ENCODE peak calls at places on chromosomes 1 and 21, in six cellular contexts. One of them, this sample, is unnamed.
A peak's percentile ranks its signal among the peaks of the same experiment; 100 is the strongest.

GRCh38 chr1:2474933-2475371 is 1.1 kb upstream of the PLCH2 start:
- DNase-seq in right cardiac atrium: peak; percentile 61
- DNase-seq in tibial artery: no peak
- DNase-seq in tibial nerve: no peak
- DNase-seq in OCI-LY7: no peak
- DNase-seq in heart left ventricle: no peak
- DNase-seq in this sample: no peak

GRCh38 chr1:56320873-56321272 is 258.5 kb downstream of the PLPP3 start:
- DNase-seq in heart left ventricle: no peak
- DNase-seq in OCI-LY7: no peak
- DNase-seq in tibial nerve: no peak
- DNase-seq in right cardiac atrium: peak; percentile 70
- DNase-seq in tibial artery: no peak
- DNase-seq in this sample: no peak

GRCh38 chr1:229370601-229371021 is 27.8 kb upstream of the CCSAP start:
- DNase-seq in heart left ventricle: peak; percentile 91
- DNase-seq in right cardiac atrium: peak; percentile 86
- DNase-seq in OCI-LY7: no peak
- DNase-seq in tibial nerve: no peak
- DNase-seq in tibial artery: no peak
- DNase-seq in this sample: peak; percentile 92

GRCh38 chr1:204075890-204076837 is 3.2 kb downstream of the SOX13 start:
- DNase-seq in right cardiac atrium: no peak
- DNase-seq in OCI-LY7: no peak
- DNase-seq in tibial artery: no peak
- DNase-seq in heart left ventricle: no peak
- DNase-seq in tibial nerve: no peak
- DNase-seq in this sample: no peak

GRCh38 chr1:114956570-114956969 is 73.1 kb upstream of the TSHB start:
- DNase-seq in right cardiac atrium: no peak
- DNase-seq in OCI-LY7: no peak
- DNase-seq in tibial artery: no peak
- DNase-seq in heart left ventricle: no peak
- DNase-seq in tibial nerve: no peak
- DNase-seq in this sample: no peak

GRCh38 chr1:37682334-37682987 is 9.9 kb upstream of the CDCA8 start:
- DNase-seq in tibial artery: peak; percentile 74
- DNase-seq in OCI-LY7: peak; percentile 81
- DNase-seq in tibial nerve: peak; percentile 72
- DNase-seq in heart left ventricle: peak; percentile 69
- DNase-seq in right cardiac atrium: peak; percentile 84
- DNase-seq in this sample: peak; percentile 58

GRCh38 chr1:85580046-85580411 is 532 bp upstream of the CCN1 start:
- DNase-seq in heart left ventricle: peak; percentile 31
- DNase-seq in tibial nerve: no peak
- DNase-seq in right cardiac atrium: no peak
- DNase-seq in OCI-LY7: no peak
- DNase-seq in tibial artery: no peak
- DNase-seq in this sample: peak; percentile 59

GRCh38 chr1:156709743-156710489 is 4.5 kb upstream of the CRABP2 start:
- DNase-seq in heart left ventricle: peak; percentile 81
- DNase-seq in tibial artery: peak; percentile 79
- DNase-seq in OCI-LY7: no peak
- DNase-seq in tibial nerve: peak; percentile 50
- DNase-seq in right cardiac atrium: peak; percentile 91
- DNase-seq in this sample: peak; percentile 79

GRCh38 chr1:109248444-109248796 is 919 bp upstream of the CELSR2 start:
- DNase-seq in right cardiac atrium: no peak
- DNase-seq in tibial nerve: no peak
- DNase-seq in tibial artery: no peak
- DNase-seq in OCI-LY7: no peak
- DNase-seq in heart left ventricle: no peak
- DNase-seq in this sample: no peak

GRCh38 chr1:180156631-180157091 is 2.0 kb downstream of the QSOX1 start:
- DNase-seq in OCI-LY7: no peak
- DNase-seq in tibial artery: no peak
- DNase-seq in heart left ventricle: no peak
- DNase-seq in right cardiac atrium: no peak
- DNase-seq in tibial nerve: no peak
- DNase-seq in this sample: no peak

GRCh38 chr1:72281144-72281543 is 1.2 kb downstream of the NEGR1 start:
- DNase-seq in tibial nerve: no peak
- DNase-seq in OCI-LY7: no peak
- DNase-seq in right cardiac atrium: no peak
- DNase-seq in heart left ventricle: no peak
- DNase-seq in tibial artery: no peak
- DNase-seq in this sample: no peak

GRCh38 chr1:66652556-66652955 is 99.7 kb upstream of the DYNLT5 start:
- DNase-seq in right cardiac atrium: no peak
- DNase-seq in heart left ventricle: no peak
- DNase-seq in tibial artery: no peak
- DNase-seq in tibial nerve: no peak
- DNase-seq in OCI-LY7: no peak
- DNase-seq in this sample: no peak

GRCh38 chr1:31769720-31770390 is 5.7 kb upstream of the ADGRB2 start:
- DNase-seq in right cardiac atrium: peak; percentile 83
- DNase-seq in heart left ventricle: peak; percentile 85
- DNase-seq in tibial nerve: no peak
- DNase-seq in OCI-LY7: no peak
- DNase-seq in tibial artery: no peak
- DNase-seq in this sample: peak; percentile 57

GRCh38 chr21:42153746-42154145 is 65.2 kb upstream of the ABCG1 start:
- DNase-seq in tibial nerve: no peak
- DNase-seq in right cardiac atrium: no peak
- DNase-seq in tibial artery: no peak
- DNase-seq in OCI-LY7: no peak
- DNase-seq in heart left ventricle: no peak
- DNase-seq in this sample: no peak

GRCh38 chr1:185813401-185813979 is 79.3 kb downstream of the HMCN1 start:
- DNase-seq in heart left ventricle: no peak
- DNase-seq in right cardiac atrium: no peak
- DNase-seq in OCI-LY7: peak; percentile 52
- DNase-seq in tibial artery: no peak
- DNase-seq in tibial nerve: no peak
- DNase-seq in this sample: no peak

GRCh38 chr1:156444407-156445001 is 56.1 kb downstream of the MEF2D start:
- DNase-seq in tibial artery: no peak
- DNase-seq in tibial nerve: no peak
- DNase-seq in right cardiac atrium: no peak
- DNase-seq in heart left ventricle: no peak
- DNase-seq in OCI-LY7: peak; percentile 62
- DNase-seq in this sample: no peak

GRCh38 chr1:201648911-201649775 is 110.2 kb downstream of the NAV1 start:
- DNase-seq in right cardiac atrium: peak; percentile 75
- DNase-seq in tibial artery: no peak
- DNase-seq in OCI-LY7: no peak
- DNase-seq in heart left ventricle: peak; percentile 50
- DNase-seq in tibial nerve: no peak
- DNase-seq in this sample: peak; percentile 26

GRCh38 chr1:98177751-98178150 is 256.9 kb upstream of the DPYD start:
- DNase-seq in tibial artery: no peak
- DNase-seq in OCI-LY7: no peak
- DNase-seq in right cardiac atrium: no peak
- DNase-seq in tibial nerve: no peak
- DNase-seq in heart left ventricle: no peak
- DNase-seq in this sample: no peak

GRCh38 chr1:98176414-98176813 is 255.6 kb upstream of the DPYD start:
- DNase-seq in heart left ventricle: no peak
- DNase-seq in OCI-LY7: no peak
- DNase-seq in right cardiac atrium: no peak
- DNase-seq in tibial nerve: no peak
- DNase-seq in tibial artery: no peak
- DNase-seq in this sample: no peak

GRCh38 chr1:98172578-98172977 is 251.7 kb upstream of the DPYD start:
- DNase-seq in tibial artery: no peak
- DNase-seq in right cardiac atrium: no peak
- DNase-seq in OCI-LY7: no peak
- DNase-seq in heart left ventricle: no peak
- DNase-seq in tibial nerve: no peak
- DNase-seq in this sample: no peak

GRCh38 chr1:98172022-98172421 is 251.2 kb upstream of the DPYD start:
- DNase-seq in tibial artery: no peak
- DNase-seq in heart left ventricle: no peak
- DNase-seq in tibial nerve: no peak
- DNase-seq in right cardiac atrium: no peak
- DNase-seq in OCI-LY7: no peak
- DNase-seq in this sample: no peak
- H3K27ac ChIP-seq in tibial artery: no peak overlapping the region
- H3K27ac ChIP-seq in heart left ventricle: no peak overlapping the region
- H3K27ac ChIP-seq in tibial nerve: no peak overlapping the region
- H3K27ac ChIP-seq in right cardiac atrium: no peak overlapping the region
- H3K27ac ChIP-seq in OCI-LY7: no peak overlapping the region
- H3K27ac ChIP-seq in this sample: no peak overlapping the region

DNA sequence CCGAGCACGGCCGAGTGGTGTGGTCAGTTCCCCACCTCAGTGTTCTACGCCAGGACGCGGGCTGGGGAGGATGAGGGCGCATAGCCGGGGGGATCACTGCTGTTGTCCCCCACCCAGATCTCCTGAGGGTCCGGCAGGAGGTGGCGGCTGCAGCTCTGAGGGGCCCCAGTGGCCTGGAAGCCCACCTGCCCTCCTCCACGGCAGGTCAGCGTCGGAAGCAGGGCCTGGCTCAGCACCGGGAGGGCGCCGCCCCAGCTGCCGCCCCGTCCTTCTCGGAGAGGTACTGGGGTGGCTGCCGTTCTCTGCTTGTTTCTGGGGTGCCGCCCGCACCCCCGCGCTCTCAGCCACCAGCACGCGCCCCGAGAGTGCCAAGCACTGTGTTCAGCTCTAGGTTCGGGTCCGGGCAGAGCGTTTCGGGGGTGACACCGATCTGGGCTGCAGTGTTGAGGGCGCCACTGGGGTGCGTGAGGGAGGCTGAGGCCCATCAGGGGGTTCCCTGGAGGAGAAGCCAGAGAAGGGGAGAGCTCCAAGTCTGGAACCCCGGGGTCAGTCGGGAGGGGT is 17.4 kb downstream of the SAMD11 start:
- DNase-seq in right cardiac atrium: no peak
- DNase-seq in heart left ventricle: no peak
- DNase-seq in OCI-LY7: no peak
- DNase-seq in tibial artery: no peak
- DNase-seq in tibial nerve: no peak
- DNase-seq in this sample: no peak
- H3K4me3 ChIP-seq in right cardiac atrium: peak overlapping the region; percentile 43
- H3K4me3 ChIP-seq in heart left ventricle: peak overlapping the region; percentile 54
- H3K4me3 ChIP-seq in OCI-LY7: no peak overlapping the region
- H3K4me3 ChIP-seq in tibial artery: peak overlapping the region; percentile 57
- H3K4me3 ChIP-seq in tibial nerve: peak overlapping the region; percentile 46
- H3K4me3 ChIP-seq in this sample: peak overlapping the region; percentile 62

GRCh38 chr1:33361553-33362262 is 40.8 kb upstream of the A3GALT2 start:
- DNase-seq in right cardiac atrium: peak; percentile 65
- DNase-seq in tibial nerve: no peak
- DNase-seq in OCI-LY7: no peak
- DNase-seq in tibial artery: no peak
- DNase-seq in heart left ventricle: no peak
- DNase-seq in this sample: no peak

GRCh38 chr1:33365560-33365997 is 44.7 kb upstream of the A3GALT2 start:
- DNase-seq in OCI-LY7: no peak
- DNase-seq in tibial artery: peak; percentile 60
- DNase-seq in heart left ventricle: peak; percentile 81
- DNase-seq in tibial nerve: no peak
- DNase-seq in right cardiac atrium: peak; percentile 69
- DNase-seq in this sample: peak; percentile 63

GRCh38 chr1:33364578-33364945 is 43.7 kb upstream of the A3GALT2 start:
- DNase-seq in OCI-LY7: no peak
- DNase-seq in right cardiac atrium: no peak
- DNase-seq in heart left ventricle: no peak
- DNase-seq in tibial artery: no peak
- DNase-seq in tibial nerve: no peak
- DNase-seq in this sample: no peak

GRCh38 chr1:33360367-33360766 is 39.5 kb upstream of the A3GALT2 start:
- DNase-seq in tibial nerve: no peak
- DNase-seq in tibial artery: no peak
- DNase-seq in heart left ventricle: no peak
- DNase-seq in OCI-LY7: no peak
- DNase-seq in right cardiac atrium: no peak
- DNase-seq in this sample: no peak

GRCh38 chr1:33363470-33363861 is 42.6 kb upstream of the A3GALT2 start:
- DNase-seq in right cardiac atrium: no peak
- DNase-seq in tibial artery: no peak
- DNase-seq in OCI-LY7: no peak
- DNase-seq in heart left ventricle: no peak
- DNase-seq in tibial nerve: no peak
- DNase-seq in this sample: no peak
- H3K27ac ChIP-seq in right cardiac atrium: peak overlapping the region; percentile 65
- H3K27ac ChIP-seq in tibial artery: peak overlapping the region; percentile 87
- H3K27ac ChIP-seq in OCI-LY7: no peak overlapping the region
- H3K27ac ChIP-seq in heart left ventricle: peak overlapping the region; percentile 80
- H3K27ac ChIP-seq in tibial nerve: peak overlapping the region; percentile 67
- H3K27ac ChIP-seq in this sample: peak overlapping the region; percentile 46

GRCh38 chr1:118984086-118984989 is 3.8 kb downstream of the TBX15 start:
- DNase-seq in tibial nerve: no peak
- DNase-seq in tibial artery: peak; percentile 59
- DNase-seq in right cardiac atrium: peak; percentile 66
- DNase-seq in heart left ventricle: no peak
- DNase-seq in OCI-LY7: no peak
- DNase-seq in this sample: peak; percentile 58
- H3K4me3 ChIP-seq in tibial nerve: peak overlapping the region; percentile 67
- H3K4me3 ChIP-seq in tibial artery: peak overlapping the region; percentile 91
- H3K4me3 ChIP-seq in right cardiac atrium: peak overlapping the region; percentile 36
- H3K4me3 ChIP-seq in heart left ventricle: peak overlapping the region; percentile 9
- H3K4me3 ChIP-seq in OCI-LY7: no peak overlapping the region
- H3K4me3 ChIP-seq in this sample: peak overlapping the region; percentile 71